ENCODE peak calls at places on chromosome 11, in six cellular contexts. R is activated CD4-positive, alpha-beta T cell treated with anti-CD3 and anti-CD28 coated beads, Interleukin-2, amount 10 ng/mL, durations not matched to agents 7 days and 5 days; J is activated effector memory CD4-positive, alpha-beta T cell treated with Interleukin-2 at 50 U/mL for 16 hours; P is CD8-positive, alpha-beta T cell; K is stimulated activated CD4-positive, alpha-beta T cell treated with anti-CD3 and anti-CD28 coated beads, TNF-alpha, amount 100 ng/mL, for 48 hours; H is body of pancreas. X is an unnamed sample.

GRCh38 chr11:69157822-69158231 is 2.1 kb downstream of the SMIM38 start:
- DNase-seq in R (no peak), J (no peak), P (no peak), K (no peak), H (no peak), X (no peak)

GRCh38 chr11:76076749-76077148 is 129.6 kb downstream of the WNT11 start:
- DNase-seq in R (no peak), J (no peak), P (no peak), K (no peak), H (no peak), X (peak; percentile 54)

GRCh38 chr11:14973621-14974020 is 1.5 kb upstream of the CALCA start:
- DNase-seq in R (peak; percentile 22), J (peak; percentile 10), P (no peak), K (peak; percentile 9), H (peak; percentile 22), X (no peak)

GRCh38 chr11:76637491-76638266 is 32.9 kb downstream of the LRRC32 start:
- DNase-seq in R (no peak), J (no peak), P (peak; percentile 40), K (no peak), H (no peak), X (peak; percentile 83)

GRCh38 chr11:74941492-74941891 is 7.4 kb downstream of the XRRA1 start:
- DNase-seq in R (no peak), J (no peak), P (no peak), K (no peak), H (no peak), X (no peak)

GRCh38 chr11:106281455-106282173 is 204.2 kb downstream of the AASDHPPT start:
- DNase-seq in R (no peak), J (no peak), P (no peak), K (no peak), H (no peak), X (no peak)

GRCh38 chr11:45409587-45409986 is 123.4 kb upstream of the SYT13 start:
- DNase-seq in R (no peak), J (no peak), P (no peak), K (no peak), H (no peak), X (no peak)

GRCh38 chr11:46727952-46728658 is 9.1 kb downstream of the F2 start:
- DNase-seq in R (no peak), J (no peak), P (no peak), K (no peak), H (no peak), X (no peak)

GRCh38 chr11:111336582-111337256 is 38.4 kb downstream of the POU2AF3 start:
- DNase-seq in R (no peak), J (no peak), P (no peak), K (no peak), H (no peak), X (no peak)

GRCh38 chr11:118048472-118049370 is 28.2 kb upstream of the TMPRSS4 start:
- DNase-seq in R (no peak), J (no peak), P (peak; percentile 42), K (no peak), H (no peak), X (no peak)

GRCh38 chr11:117861151-117862018 is 15.1 kb downstream of the FXYD6 start:
- DNase-seq in R (no peak), J (no peak), P (peak; percentile 29), K (no peak), H (no peak), X (no peak)